ENCODE peak calls at places on chromosomes 16 and 17, in eight cellular contexts. D is adrenal gland; J is stimulated activated CD4-positive, alpha-beta T cell treated with anti-CD3 and anti-CD28 coated beads, Interleukin-4, amount 100 ng/mL, for 48 hours; W is effector memory CD4-positive, alpha-beta T cell; E is kidney tubule cell; N is activated CD8-positive, alpha-beta memory T cell treated with anti-CD3 and anti-CD28 coated beads for 24 hours; X is iPS DF 6.9; B is GOT3. O is an unnamed sample.

GRCh38 chr17:80971704-80972304 is 19.8 kb upstream of the CHMP6 start:
- DNase-seq in D (no peak), J (no peak), W (no peak), E (no peak), N (no peak), X (no peak), B (no peak), O (no peak)

GRCh38 chr17:28570716-28571254 is 539 bp downstream of the PIGS start:
- DNase-seq in D (peak), J (no peak), W (peak), E (peak), N (peak), X (no peak), B (no peak), O (peak)

GRCh38 chr17:49984283-49984682 is 10.7 kb downstream of the DLX3 start:
- DNase-seq in D (no peak), J (no peak), W (no peak), E (no peak), N (no peak), X (no peak), B (no peak), O (no peak)

GRCh38 chr16:69346683-69347082 is 4.9 kb downstream of the TMED6 start:
- DNase-seq in D (no peak), J (no peak), W (no peak), E (no peak), N (no peak), X (no peak), B (no peak), O (no peak)

GRCh38 chr17:66915204-66915611 is 49.3 kb upstream of the CACNG4 start:
- DNase-seq in D (peak), J (no peak), W (no peak), E (peak), N (no peak), X (no peak), B (no peak), O (no peak)

GRCh38 chr17:57663326-57664070 is 81.6 kb downstream of the CCDC182 start:
- DNase-seq in D (peak), J (no peak), W (no peak), E (peak), N (no peak), X (no peak), B (no peak), O (no peak)

GRCh38 chr16:14284930-14285541 is 213.9 kb downstream of the MRTFB start:
- DNase-seq in D (peak), J (no peak), W (no peak), E (no peak), N (no peak), X (no peak), B (peak), O (no peak)

GRCh38 chr16:86614699-86615098 is 36.4 kb downstream of the FOXL1 start:
- DNase-seq in D (no peak), J (no peak), W (no peak), E (no peak), N (no peak), X (no peak), B (no peak), O (no peak)

GRCh38 chr16:88992351-88993005 is 15.5 kb upstream of the CBFA2T3 start:
- DNase-seq in D (no peak), J (no peak), W (no peak), E (no peak), N (no peak), X (no peak), B (no peak), O (no peak)

GRCh38 chr17:5821057-5821456 is 236.7 kb upstream of the NLRP1 start:
- DNase-seq in D (no peak), J (no peak), W (no peak), E (peak), N (no peak), X (no peak), B (no peak), O (no peak)

GRCh38 chr17:31753011-31753410 is 106.0 kb downstream of the COPRS start:
- DNase-seq in D (no peak), J (no peak), W (no peak), E (no peak), N (no peak), X (no peak), B (no peak), O (no peak)

GRCh38 chr17:70913086-70913485 is 743.8 kb downstream of the KCNJ2 start:
- DNase-seq in D (no peak), J (no peak), W (no peak), E (no peak), N (no peak), X (no peak), B (no peak), O (no peak)

GRCh38 chr16:648071-648785 is 937 bp upstream of the WDR90 start:
- DNase-seq in D (peak), J (peak), W (no peak), E (peak), N (peak), X (no peak), B (no peak), O (no peak)

GRCh38 chr16:11256657-11257130 is 690 bp upstream of the SOCS1 start:
- DNase-seq in D (peak), J (peak), W (no peak), E (peak), N (peak), X (no peak), B (peak), O (peak)

GRCh38 chr16:52613508-52613907 is 66.6 kb upstream of the TOX3 start:
- DNase-seq in D (no peak), J (no peak), W (no peak), E (no peak), N (no peak), X (no peak), B (no peak), O (no peak)

GRCh38 chr16:78292726-78293380 is 193.4 kb downstream of the WWOX start:
- DNase-seq in D (no peak), J (no peak), W (no peak), E (peak), N (no peak), X (no peak), B (no peak), O (no peak)

GRCh38 chr17:48624544-48625501 is 1.3 kb downstream of the HOXB9 start:
- DNase-seq in D (no peak), J (no peak), W (peak), E (peak), N (no peak), X (no peak), B (no peak), O (no peak)

GRCh38 chr16:79009911-79010310 is 590.6 kb downstream of the MAF start:
- DNase-seq in D (no peak), J (no peak), W (no peak), E (no peak), N (no peak), X (no peak), B (no peak), O (no peak)